ENCODE peak calls at places on chromosomes 11 and 22, in ten cellular contexts. G, L, P, A, Y, R, K, X, F and M are unnamed samples.

GRCh38 chr11:2089536-2090165 is 49.5 kb downstream of the IGF2 start:
- DNase-seq in G (no peak), L (peak), P (no peak), A (no peak), Y (peak), R (no peak), K (peak), X (no peak), F (peak), M (peak)

GRCh38 chr11:78037056-78037455 is 14.0 kb upstream of the KCTD14 start:
- DNase-seq in G (no peak), L (no peak), P (peak), A (no peak), Y (no peak), R (no peak), K (no peak), X (no peak), F (no peak), M (no peak)

GRCh38 chr11:66868726-66869291 is 11.9 kb downstream of the LRFN4 start:
- DNase-seq in G (no peak), L (peak), P (peak), A (no peak), Y (peak), R (no peak), K (peak), X (no peak), F (peak), M (peak)

GRCh38 chr22:22776121-22776520 is 111.5 kb upstream of the IGLL5 start:
- DNase-seq in G (no peak), L (no peak), P (no peak), A (no peak), Y (no peak), R (no peak), K (no peak), X (no peak), F (no peak), M (no peak)

GRCh38 chr11:93116641-93117577 is 80.9 kb downstream of the SLC36A4 start:
- DNase-seq in G (no peak), L (peak), P (peak), A (no peak), Y (no peak), R (no peak), K (no peak), X (no peak), F (no peak), M (no peak)

GRCh38 chr11:64897381-64898075 is 19.1 kb upstream of the EHD1 start:
- DNase-seq in G (no peak), L (no peak), P (no peak), A (no peak), Y (no peak), R (no peak), K (no peak), X (no peak), F (no peak), M (no peak)

GRCh38 chr11:123046473-123047264 is 15.3 kb downstream of the HSPA8 start:
- DNase-seq in G (no peak), L (no peak), P (no peak), A (no peak), Y (no peak), R (no peak), K (peak), X (no peak), F (no peak), M (no peak)

GRCh38 chr22:48644108-48644507 is 1183.6 kb downstream of the BRD1 start:
- DNase-seq in G (no peak), L (peak), P (no peak), A (no peak), Y (no peak), R (no peak), K (no peak), X (no peak), F (no peak), M (no peak)

GRCh38 chr11:35507688-35508087 is 17.7 kb downstream of the PAMR1 start:
- DNase-seq in G (no peak), L (no peak), P (no peak), A (no peak), Y (no peak), R (no peak), K (no peak), X (no peak), F (no peak), M (no peak)

GRCh38 chr11:3341298-3341697 is 37.6 kb downstream of the ZNF195 start:
- DNase-seq in G (peak), L (peak), P (peak), A (no peak), Y (peak), R (peak), K (peak), X (no peak), F (peak), M (peak)

GRCh38 chr11:119345685-119346084 is 820 bp downstream of the MFRP start:
- DNase-seq in G (no peak), L (no peak), P (no peak), A (no peak), Y (no peak), R (no peak), K (no peak), X (no peak), F (no peak), M (no peak)

GRCh38 chr22:44975444-44976262 is 34.2 kb downstream of the PHF21B start:
- DNase-seq in G (no peak), L (peak), P (peak), A (peak), Y (peak), R (peak), K (peak), X (peak), F (no peak), M (peak)

GRCh38 chr11:92880391-92880790 is 89.1 kb upstream of the MTNR1B start:
- DNase-seq in G (no peak), L (no peak), P (no peak), A (no peak), Y (no peak), R (no peak), K (no peak), X (no peak), F (no peak), M (no peak)

GRCh38 chr22:39139933-39140332 is 12.5 kb downstream of the CBX7 start:
- DNase-seq in G (no peak), L (no peak), P (no peak), A (no peak), Y (no peak), R (no peak), K (no peak), X (no peak), F (no peak), M (no peak)

GRCh38 chr11:130218501-130218900 is 58.9 kb downstream of the ST14 start:
- DNase-seq in G (no peak), L (no peak), P (no peak), A (no peak), Y (no peak), R (no peak), K (no peak), X (no peak), F (peak), M (no peak)

GRCh38 chr11:130133716-130134115 is 25.9 kb upstream of the ST14 start:
- DNase-seq in G (no peak), L (no peak), P (no peak), A (no peak), Y (no peak), R (no peak), K (peak), X (no peak), F (no peak), M (no peak)

GRCh38 chr11:100948936-100949335 is 180.7 kb downstream of the PGR start:
- DNase-seq in G (no peak), L (no peak), P (no peak), A (no peak), Y (no peak), R (no peak), K (no peak), X (no peak), F (no peak), M (no peak)

GRCh38 chr11:46504817-46505613 is 88.8 kb downstream of the AMBRA1 start:
- DNase-seq in G (no peak), L (no peak), P (no peak), A (no peak), Y (no peak), R (no peak), K (no peak), X (no peak), F (no peak), M (no peak)

GRCh38 chr11:13907678-13908077 is 54.8 kb upstream of the SPON1 start:
- DNase-seq in G (no peak), L (no peak), P (no peak), A (no peak), Y (no peak), R (no peak), K (no peak), X (no peak), F (no peak), M (no peak)